ENCODE peak calls at places on chromosomes 4 and X, in seven cellular contexts. W is NCI-H1694 treated with DMSO at 0.1 percent for 48 hours; S is lower lobe of right lung; M is non-pigmented ciliary epithelial cell; X is activated CD8-positive, alpha-beta memory T cell treated with anti-CD3 and anti-CD28 coated beads for 1 hour; P is foreskin keratinocyte; A is bronchial epithelial cell. L is an unnamed sample.

GRCh38 chrX:40108959-40109287 is 11.2 kb upstream of the BCOR start:
- DNase-seq in P (peak), W (peak), X (no peak), A (no peak), S (peak), M (no peak), L (no peak)

GRCh38 chr4:100016191-100016590 is 66.1 kb upstream of the H2AZ1 start:
- DNase-seq in X (no peak), W (no peak), A (no peak), M (peak), S (no peak), P (no peak), L (no peak)

GRCh38 chrX:136065044-136065671 is 79.9 kb downstream of the SLC9A6 start:
- DNase-seq in A (peak), X (no peak), M (no peak), W (peak), P (no peak), S (peak), L (no peak)

GRCh38 chrX:115260330-115260729 is 26.4 kb upstream of the LRCH2 start:
- DNase-seq in M (peak), S (no peak), X (no peak), A (peak), P (peak), W (no peak), L (no peak)

GRCh38 chr4:169791527-169792156 is 33.9 kb upstream of the HPF1 start:
- DNase-seq in P (peak), M (no peak), A (peak), W (peak), X (no peak), S (no peak), L (no peak)

GRCh38 chrX:134895785-134896184 is 95.0 kb upstream of the SMIM10 start:
- DNase-seq in P (no peak), X (no peak), A (no peak), M (no peak), S (no peak), W (no peak), L (no peak)

GRCh38 chr4:36043901-36044300 is 200.4 kb downstream of the ARAP2 start:
- DNase-seq in X (no peak), P (no peak), W (no peak), S (no peak), A (peak), M (no peak), L (no peak)

GRCh38 chr4:158938462-158939044 is 164.3 kb upstream of the RAPGEF2 start:
- DNase-seq in X (no peak), P (no peak), S (no peak), M (peak), W (peak), A (no peak), L (no peak)

GRCh38 chr4:30901781-30902479 is 181.8 kb downstream of the PCDH7 start:
- DNase-seq in P (no peak), S (no peak), M (no peak), W (no peak), A (no peak), X (no peak), L (no peak)

GRCh38 chr4:87553182-87553581 is 24.0 kb upstream of the SPARCL1 start:
- DNase-seq in A (no peak), P (no peak), S (no peak), X (no peak), W (no peak), M (no peak), L (no peak)

GRCh38 chrX:71212536-71212935 is 10.5 kb upstream of the GJB1 start:
- DNase-seq in M (no peak), P (no peak), S (no peak), W (no peak), X (no peak), A (no peak), L (no peak)

GRCh38 chrX:148500428-148501120 is at the start of gene AFF2:
- DNase-seq in A (no peak), X (peak), S (peak), P (no peak), M (no peak), W (no peak), L (no peak)

GRCh38 chrX:9257718-9258117 is 207.1 kb upstream of the TBL1X start:
- DNase-seq in S (no peak), A (no peak), W (no peak), M (no peak), P (no peak), X (no peak), L (no peak)

GRCh38 chr4:762211-763190 is 56.9 kb downstream of the PCGF3 start:
- DNase-seq in A (no peak), M (no peak), S (peak), P (no peak), W (peak), X (no peak), L (no peak)

GRCh38 chr4:118942465-118942864 is 53.8 kb downstream of the SYNPO2 start:
- DNase-seq in S (no peak), A (peak), P (no peak), M (no peak), X (no peak), W (no peak), L (no peak)

GRCh38 chr4:25106363-25107151 is 53.7 kb downstream of the SEPSECS start:
- DNase-seq in S (no peak), P (no peak), A (no peak), M (no peak), X (no peak), W (no peak), L (no peak)

GRCh38 chrX:15820106-15821073 is 30.1 kb downstream of the ZRSR2 start:
- DNase-seq in X (no peak), S (no peak), P (no peak), M (no peak), W (no peak), A (no peak), L (no peak)